ENCODE peak calls at places on chromosomes 7 and 10, in four cellular contexts. N is kidney epithelial cell; E is astrocyte of the spinal cord; O is activated CD8-positive, alpha-beta T cell treated with anti-CD3 and anti-CD28 coated beads for 36 hours. D is an unnamed sample.

GRCh38 chr10:98519936-98520335 is 73.2 kb upstream of the HPS1 start:
- DNase-seq in N (no peak), E (no peak), O (no peak), D (no peak)

GRCh38 chr7:21429786-21430574 is 2.1 kb downstream of the SP4 start:
- DNase-seq in N (no peak), E (no peak), O (no peak), D (no peak)

GRCh38 chr10:48439581-48440041 is 133.1 kb downstream of the MAPK8 start:
- DNase-seq in N (no peak), E (peak; percentile 35), O (no peak), D (no peak)

GRCh38 chr7:151990567-151990966 is 34.3 kb downstream of the GALNTL5 start:
- DNase-seq in N (no peak), E (peak; percentile 14), O (no peak), D (no peak)

GRCh38 chr10:32367793-32368453 is 21.0 kb upstream of the EPC1 start:
- DNase-seq in N (no peak), E (peak; percentile 70), O (peak; percentile 78), D (peak; percentile 57)

GRCh38 chr7:108492742-108493141 is 33.2 kb downstream of the PNPLA8 start:
- DNase-seq in N (peak; percentile 37), E (no peak), O (no peak), D (no peak)

GRCh38 chr7:37405603-37406122 is 43.0 kb downstream of the ELMO1 start:
- DNase-seq in N (no peak), E (no peak), O (no peak), D (no peak)

GRCh38 chr10:113108180-113108835 is 158.3 kb downstream of the TCF7L2 start:
- DNase-seq in N (no peak), E (no peak), O (peak; percentile 57), D (peak; percentile 20)

GRCh38 chr7:22948770-22949169 is 65.2 kb downstream of the HYCC1 start:
- DNase-seq in N (no peak), E (no peak), O (no peak), D (no peak)

GRCh38 chr7:55477781-55478374 is 94.4 kb downstream of the VOPP1 start:
- DNase-seq in N (peak; percentile 44), E (peak; percentile 95), O (no peak), D (no peak)

DNA sequence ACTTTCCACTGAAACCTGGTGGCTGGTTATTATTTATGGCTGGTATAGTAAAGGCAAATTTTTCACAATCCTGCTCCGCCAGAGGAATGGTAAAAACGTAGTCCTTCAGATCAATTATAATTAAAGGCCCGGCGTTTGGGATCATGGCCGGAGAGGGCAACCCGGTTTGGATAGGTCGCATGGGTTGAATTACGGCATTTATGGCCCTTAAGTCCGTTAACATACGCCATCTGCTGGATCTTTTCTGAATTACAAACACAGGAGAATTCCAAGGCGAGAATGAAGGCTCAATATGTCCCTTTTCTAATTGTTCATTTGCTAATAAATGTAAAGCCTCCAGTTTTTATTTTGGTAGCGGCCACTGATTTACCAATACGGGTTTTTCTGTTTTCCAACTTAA is 11.3 kb upstream of the TAS2R3 start:
- DNase-seq in N (no peak), E (no peak), O (no peak), D (no peak)
- TF ChIP-seq CTCF in N (peak; percentile 20), E (peak; percentile 29), O (peak; percentile 78), D (no peak)

DNA sequence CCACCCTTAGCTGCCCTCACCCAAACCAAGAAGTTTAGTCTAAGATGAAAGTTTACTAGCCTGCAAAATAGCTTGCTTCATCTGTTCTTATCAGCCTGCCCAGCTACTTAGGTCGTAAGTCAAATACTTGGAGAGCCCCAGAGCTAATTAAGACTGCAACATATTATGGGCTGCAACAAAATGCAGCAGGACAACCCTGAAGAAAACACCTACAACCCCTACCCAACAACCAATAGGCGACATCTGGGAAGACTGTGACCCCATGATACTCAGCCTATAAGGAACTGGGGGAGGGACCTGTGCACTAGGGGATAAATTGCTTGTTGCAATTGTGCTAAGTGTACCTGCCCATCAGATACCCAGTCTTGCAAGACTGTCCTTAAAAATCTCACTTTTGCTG is 64.1 kb downstream of the LYZL2 start:
- DNase-seq in N (no peak), E (no peak), O (no peak), D (no peak)
- TF ChIP-seq CTCF in N (no peak), E (no peak), O (no peak), D (no peak)

DNA sequence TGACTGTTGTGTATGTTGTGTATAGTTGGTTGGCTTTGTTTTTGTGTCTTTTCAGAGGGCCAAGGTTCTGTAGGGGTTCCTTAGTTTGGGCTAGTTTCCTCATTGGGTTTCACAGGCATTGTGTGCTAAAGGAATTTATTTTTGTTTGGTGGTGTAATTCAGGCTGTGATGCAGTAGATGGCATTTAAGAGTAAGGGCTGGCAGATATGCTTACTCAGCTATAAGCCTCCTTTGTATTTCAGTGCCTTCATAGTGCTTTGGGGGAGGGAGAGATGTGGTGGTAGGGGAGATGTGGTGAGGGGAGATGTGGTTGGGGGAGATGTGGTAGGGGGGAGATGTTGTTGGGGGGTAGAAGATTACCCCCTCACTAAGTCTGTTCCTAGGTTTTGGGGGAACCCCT is 91.7 kb downstream of the SLC25A40 start:
- DNase-seq in N (no peak), E (no peak), O (no peak), D (no peak)
- TF ChIP-seq CTCF in N (no peak), E (peak; percentile 16), O (no peak), D (no peak)

DNA sequence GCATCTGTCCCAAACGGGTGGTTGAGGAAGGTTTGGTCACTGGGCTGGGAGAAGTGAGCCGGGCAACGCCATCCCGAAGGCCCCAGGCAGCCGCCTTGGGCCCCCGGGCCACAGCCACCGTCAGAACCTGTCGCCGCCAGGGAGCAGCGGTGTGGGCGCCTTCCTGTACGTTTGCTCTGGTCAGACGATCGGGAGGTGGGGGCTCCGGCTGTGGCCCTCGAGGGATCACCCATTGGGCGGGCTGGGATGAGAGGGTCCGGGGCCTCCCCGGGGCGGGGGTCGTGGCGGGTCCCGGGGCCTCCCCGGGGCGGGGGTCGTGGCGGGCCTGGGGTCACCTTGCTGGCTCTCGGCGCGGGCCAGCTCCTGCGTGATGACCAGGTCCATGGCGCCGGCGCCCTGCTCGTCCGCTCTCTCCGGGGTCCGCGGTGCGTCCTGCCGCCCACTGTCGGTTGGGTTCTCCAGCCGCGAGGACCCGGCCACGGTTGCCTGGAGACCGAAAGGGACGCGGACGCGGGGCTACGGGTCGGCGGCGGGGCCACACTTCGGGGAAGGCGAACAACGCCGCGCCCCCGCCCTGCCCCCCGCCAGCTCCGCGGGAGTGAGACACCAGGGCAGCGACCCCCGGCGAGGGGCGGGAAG is at the start of gene CFAP46:
- DNase-seq in N (no peak), E (peak; percentile 35), O (peak; percentile 58), D (peak; percentile 61)
- TF ChIP-seq CTCF in N (no peak), E (no peak), O (no peak), D (no peak)